ENCODE peak calls at places on chromosomes 11 and 22, in four cellular contexts. One of them, this sample, is unnamed.

GRCh38 chr22:41885576-41885975 is 29.3 kb downstream of the SHISA8 start:
- DNase-seq in substantia nigra: no peak
- DNase-seq in iPS-NIHi11: no peak
- DNase-seq in IMR-90: no peak
- DNase-seq in this sample: no peak

GRCh38 chr11:59273008-59273841 is 60.5 kb upstream of the MPEG1 start:
- DNase-seq in substantia nigra: no peak
- DNase-seq in IMR-90: no peak
- DNase-seq in iPS-NIHi11: no peak
- DNase-seq in this sample: no peak

GRCh38 chr11:73003083-73003482 is 139.0 kb downstream of the FCHSD2 start:
- DNase-seq in substantia nigra: no peak
- DNase-seq in IMR-90: no peak
- DNase-seq in iPS-NIHi11: no peak
- DNase-seq in this sample: no peak

GRCh38 chr11:134532176-134532920 is 120.3 kb upstream of the B3GAT1 start:
- DNase-seq in substantia nigra: no peak
- DNase-seq in iPS-NIHi11: no peak
- DNase-seq in IMR-90: no peak
- DNase-seq in this sample: no peak

GRCh38 chr11:110777765-110778164 is 65.5 kb upstream of the ARHGAP20 start:
- DNase-seq in iPS-NIHi11: no peak
- DNase-seq in substantia nigra: no peak
- DNase-seq in IMR-90: peak; percentile 87
- DNase-seq in this sample: peak; percentile 11

GRCh38 chr11:130020323-130020722 is 17.7 kb upstream of the PRDM10 start:
- DNase-seq in IMR-90: peak; percentile 9
- DNase-seq in substantia nigra: no peak
- DNase-seq in iPS-NIHi11: no peak
- DNase-seq in this sample: no peak

GRCh38 chr11:75270896-75271415 is 30.4 kb downstream of the TPBGL start:
- DNase-seq in substantia nigra: no peak
- DNase-seq in iPS-NIHi11: no peak
- DNase-seq in IMR-90: peak; percentile 27
- DNase-seq in this sample: peak; percentile 7

GRCh38 chr11:34774604-34775003 is 141.6 kb downstream of the APIP start:
- DNase-seq in iPS-NIHi11: no peak
- DNase-seq in substantia nigra: no peak
- DNase-seq in IMR-90: no peak
- DNase-seq in this sample: no peak

This sample was measured in HFFc6.